ENCODE peak calls at places on chromosomes 2 and 18, in seven cellular contexts. I is neuronal stem cell, K is IMR-90, V is H9, O is mesendoderm, U is H1, E is trophoblast cell. F is an unnamed sample.
A peak's percentile ranks its signal among the peaks of the same experiment; 100 is the strongest.

GRCh38 chr2:100422320-100422719 is 4.9 kb upstream of the CHST10 start:
- DNase-seq in V (peak; percentile 55), E (peak; percentile 28), K (peak; percentile 36), I (no peak), U (no peak), O (peak; percentile 61), F (peak; percentile 56)

GRCh38 chr2:125312342-125312741 is 1287.3 kb downstream of the CNTNAP5 start:
- DNase-seq in O (no peak), E (no peak), I (no peak), V (no peak), U (no peak), K (no peak), F (no peak)

GRCh38 chr2:88658890-88659881 is 31.9 kb upstream of the EIF2AK3 start:
- DNase-seq in V (peak; percentile 41), I (no peak), K (peak; percentile 71), U (no peak), E (no peak), O (peak; percentile 56), F (peak; percentile 89)

GRCh38 chr18:3117493-3118192 is 102.1 kb downstream of the MYOM1 start:
- DNase-seq in O (no peak), V (no peak), U (no peak), E (no peak), K (no peak), I (no peak), F (no peak)

GRCh38 chr2:69017080-69017479 is 4.1 kb downstream of the ANTXR1 start:
- DNase-seq in O (peak; percentile 53), U (no peak), K (peak; percentile 70), E (no peak), I (no peak), V (no peak), F (peak; percentile 81)

GRCh38 chr2:74597456-74597855 is 42.9 kb downstream of the DOK1 start:
- DNase-seq in O (no peak), K (no peak), I (no peak), U (no peak), V (no peak), E (no peak), F (no peak)

GRCh38 chr2:232636788-232637420 is 3.5 kb downstream of the EFHD1 start:
- DNase-seq in V (no peak), I (no peak), O (no peak), U (no peak), K (no peak), E (peak; percentile 23), F (no peak)

GRCh38 chr2:1748176-1748740 is 3.9 kb upstream of the PXDN start:
- DNase-seq in I (no peak), E (no peak), K (no peak), V (peak; percentile 15), O (no peak), U (peak; percentile 28), F (peak; percentile 50)

GRCh38 chr2:13558368-13558767 is 841.6 kb downstream of the TRIB2 start:
- DNase-seq in I (no peak), V (no peak), O (peak; percentile 23), E (no peak), U (no peak), K (peak; percentile 56), F (peak; percentile 9)

GRCh38 chr18:63963610-63964256 is 6.1 kb upstream of the SERPINB8 start:
- DNase-seq in V (peak; percentile 36), E (peak; percentile 52), K (peak; percentile 77), O (peak; percentile 76), U (no peak), I (no peak), F (peak; percentile 74)

DNA sequence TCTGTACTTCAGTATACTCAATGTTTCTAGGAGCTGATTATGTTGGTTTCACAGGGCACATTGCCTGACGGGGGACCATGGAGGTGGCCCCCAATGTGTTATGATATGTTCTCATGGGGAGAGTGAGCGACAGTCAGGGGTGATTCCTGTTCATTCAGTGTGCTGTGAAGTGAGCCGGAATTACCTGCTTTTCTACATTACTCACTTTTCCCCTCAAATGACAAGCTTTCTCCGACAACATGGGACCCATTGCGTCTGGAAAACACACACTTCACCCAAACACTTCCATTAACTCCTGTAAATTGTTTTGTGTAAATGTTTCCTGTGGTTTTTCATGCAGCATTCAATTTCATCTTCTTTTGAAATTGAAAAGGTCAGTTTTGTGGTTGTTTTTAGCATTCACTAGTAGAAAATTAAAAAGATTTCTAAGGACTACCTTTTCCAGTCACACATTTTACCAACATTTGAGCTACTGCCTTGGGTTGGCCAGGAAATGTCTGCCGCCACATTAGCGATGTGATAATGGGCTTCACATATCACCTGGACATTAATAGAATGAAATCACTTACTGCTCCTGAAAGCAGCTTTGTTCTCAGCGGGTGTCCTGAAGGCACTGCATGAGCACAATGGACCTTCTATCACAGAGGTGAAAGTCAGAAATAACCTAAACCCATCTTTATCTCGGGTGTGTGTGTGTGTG is 406.5 kb downstream of the MTX2 start:
- DNase-seq in I (no peak), E (no peak), U (no peak), V (no peak), K (no peak), O (peak; percentile 93), F (no peak)
- H3K18ac ChIP-seq in I (no peak overlapping the region), E (no peak overlapping the region), U (no peak overlapping the region), V (no peak overlapping the region), K (no peak overlapping the region), O (no peak overlapping the region), F (no peak overlapping the region)

GRCh38 chr2:112765251-112765650 is 842 bp upstream of the CKAP2L start:
- DNase-seq in K (no peak), U (no peak), I (no peak), V (no peak), O (no peak), E (no peak), F (no peak)

GRCh38 chr2:112764071-112765044 is at the start of gene CKAP2L:
- DNase-seq in E (peak; percentile 98), U (peak; percentile 90), V (peak; percentile 97), K (peak; percentile 98), I (peak; percentile 94), O (peak; percentile 99), F (peak; percentile 98)

GRCh38 chr2:112772322-112772721 is 7.9 kb upstream of the CKAP2L start:
- DNase-seq in O (no peak), K (no peak), U (no peak), V (no peak), I (no peak), E (no peak), F (no peak)

GRCh38 chr2:112768432-112768831 is 4.0 kb upstream of the CKAP2L start:
- DNase-seq in O (no peak), E (no peak), K (peak; percentile 24), I (no peak), U (no peak), V (no peak), F (peak; percentile 82)

DNA sequence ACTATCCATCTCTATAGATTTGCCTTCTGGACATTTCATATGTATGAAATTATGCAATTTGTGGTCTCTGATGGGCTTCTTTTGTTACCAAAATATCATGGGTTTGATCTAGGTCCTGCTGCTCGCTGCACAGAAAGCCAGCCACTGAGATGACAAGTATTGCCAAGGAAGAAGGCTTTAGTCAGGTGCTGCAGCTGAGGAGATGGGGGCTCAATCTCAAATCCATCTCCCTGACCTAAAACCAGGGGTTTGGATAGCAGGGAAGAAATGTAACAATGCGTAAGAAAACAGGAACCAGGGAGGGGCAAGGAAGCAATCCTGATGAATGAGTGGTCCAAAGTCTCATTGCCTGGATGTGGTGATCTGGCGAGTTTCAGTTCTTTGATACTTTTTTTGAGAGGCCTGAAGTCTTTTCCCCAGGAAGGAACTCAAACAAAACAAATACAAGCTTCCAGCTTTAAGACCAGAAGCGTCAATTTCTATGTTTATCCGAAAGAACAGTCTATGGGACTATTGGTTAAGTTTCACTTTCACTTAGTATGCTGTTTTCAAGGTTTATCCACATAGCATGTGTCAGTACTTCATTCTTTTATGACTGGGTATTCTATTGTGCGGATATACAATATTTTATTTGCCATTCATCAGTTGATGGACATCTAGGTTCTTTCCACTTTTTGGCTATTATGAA is 3.4 kb upstream of the CKAP2L start:
- DNase-seq in K (no peak), V (no peak), O (no peak), U (no peak), E (no peak), I (no peak), F (peak; percentile 56)
- H2BK120ac ChIP-seq in K (peak overlapping the region; percentile 46), V (no peak overlapping the region), O (no peak overlapping the region), U (no peak overlapping the region), E (no peak overlapping the region), I (no peak overlapping the region), F (no peak overlapping the region)

DNA sequence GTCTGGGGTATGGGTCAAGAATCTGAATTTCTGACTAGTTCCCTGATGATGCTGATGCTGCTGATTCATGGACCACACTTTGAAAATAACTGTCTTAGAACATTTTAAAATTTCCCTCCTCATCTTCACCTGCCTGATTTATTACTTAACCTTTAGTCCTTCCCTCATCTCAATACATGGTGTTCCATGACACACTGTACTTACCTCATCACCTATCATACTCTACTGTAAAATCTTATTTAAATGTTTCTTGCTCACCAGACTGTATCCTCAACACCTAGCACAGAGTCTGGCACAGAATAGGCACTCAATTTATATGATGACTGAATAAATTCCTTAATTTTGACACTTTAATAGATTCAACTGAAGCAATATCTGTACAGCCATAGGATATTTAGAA is 95.7 kb downstream of the FAM161A start:
- DNase-seq in I (no peak), U (no peak), V (no peak), E (no peak), K (no peak), O (no peak), F (no peak)
- H3K18ac ChIP-seq in I (no peak overlapping the region), U (no peak overlapping the region), V (no peak overlapping the region), E (no peak overlapping the region), K (no peak overlapping the region), O (no peak overlapping the region), F (no peak overlapping the region)

GRCh38 chr2:23839919-23840318 is 87.0 kb downstream of the ATAD2B start:
- DNase-seq in I (no peak), V (no peak), O (no peak), E (no peak), U (no peak), K (no peak), F (no peak)

GRCh38 chr2:23844905-23845304 is 82.0 kb downstream of the ATAD2B start:
- DNase-seq in K (no peak), V (no peak), E (no peak), I (no peak), U (no peak), O (no peak), F (no peak)

GRCh38 chr2:23838970-23839369 is 88.0 kb downstream of the ATAD2B start:
- DNase-seq in O (no peak), I (no peak), K (no peak), U (no peak), E (no peak), V (no peak), F (no peak)

DNA sequence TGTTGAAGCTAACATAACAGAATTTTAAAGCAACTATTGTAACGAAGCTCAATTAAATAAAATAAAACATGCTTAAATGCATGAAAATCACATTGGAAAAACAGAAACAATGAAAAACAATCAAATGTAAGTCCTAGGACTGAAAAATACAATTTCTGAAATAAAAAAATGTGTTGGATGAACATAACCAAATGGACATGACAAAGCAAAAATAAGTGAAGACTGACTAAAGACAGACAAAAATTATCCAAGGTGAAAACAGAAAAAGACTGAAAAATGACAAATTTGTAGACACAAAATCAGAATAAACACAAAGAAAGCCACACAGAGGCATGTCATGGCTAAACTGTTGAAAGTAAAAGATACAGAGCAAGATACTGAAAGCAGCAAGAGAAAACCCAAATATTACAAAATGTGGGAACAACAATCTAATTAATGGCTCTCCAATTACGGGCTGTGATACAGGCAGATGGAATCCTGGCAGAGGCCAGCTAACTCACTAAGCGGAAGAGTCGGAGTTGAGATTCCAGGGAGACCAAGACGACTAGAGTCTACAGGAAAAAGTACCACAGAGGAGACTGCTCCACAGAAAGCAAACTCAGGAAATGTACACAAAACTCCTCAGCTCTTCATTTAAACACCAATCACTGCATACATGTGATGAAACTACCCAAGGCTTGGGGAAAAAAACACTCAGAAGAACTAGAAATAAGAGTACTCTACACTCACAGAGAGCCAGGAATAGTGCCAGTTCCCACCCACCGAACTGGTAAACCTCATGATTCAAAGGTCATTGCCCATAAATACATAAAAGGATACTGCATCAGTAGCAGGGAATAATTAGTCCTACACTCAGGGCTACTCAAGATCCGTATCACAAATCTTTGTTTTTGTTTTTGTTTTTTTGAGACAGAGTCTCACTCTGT is 83.6 kb downstream of the ATAD2B start:
- DNase-seq in E (no peak), V (no peak), I (no peak), U (no peak), O (peak; percentile 1), K (peak; percentile 44), F (peak; percentile 20)
- H2BK120ac ChIP-seq in E (no peak overlapping the region), V (peak overlapping the region; percentile 23), I (no peak overlapping the region), U (no peak overlapping the region), O (no peak overlapping the region), K (no peak overlapping the region), F (no peak overlapping the region)

F was measured in mesenchymal stem cell.